ENCODE peak calls at places on chromosomes 7 and 10, in seven cellular contexts. W is HCT116, N is HepG2, Q is H1, F is SK-N-SH, P is GM12878, E is K562. X is an unnamed sample.

GRCh38 chr7:103540986-103541385 is 95.0 kb upstream of the SLC26A5 start:
- DNase-seq in W (no peak), N (no peak), Q (no peak), F (peak), P (no peak), E (no peak), X (no peak)

GRCh38 chr7:139139150-139139549 is 29.6 kb upstream of the ZC3HAV1 start:
- DNase-seq in W (no peak), N (no peak), Q (no peak), F (no peak), P (no peak), E (no peak), X (no peak)

GRCh38 chr10:119543814-119544642 is 1.5 kb upstream of the RGS10 start:
- DNase-seq in W (no peak), N (no peak), Q (peak), F (no peak), P (no peak), E (no peak), X (no peak)

GRCh38 chr7:13240349-13240748 is 552.9 kb downstream of the ARL4A start:
- DNase-seq in W (peak), N (no peak), Q (no peak), F (no peak), P (no peak), E (no peak), X (no peak)

GRCh38 chr10:15370212-15370740 is 813 bp downstream of the FAM171A1 start:
- DNase-seq in W (no peak), N (no peak), Q (peak), F (peak), P (no peak), E (peak), X (no peak)

GRCh38 chr7:128200376-128200775 is 40.7 kb upstream of the LEP start:
- DNase-seq in W (no peak), N (no peak), Q (no peak), F (no peak), P (no peak), E (no peak), X (no peak)

GRCh38 chr7:102953421-102953820 is 40.6 kb downstream of the LRRC17 start:
- DNase-seq in W (no peak), N (no peak), Q (no peak), F (no peak), P (no peak), E (no peak), X (no peak)

GRCh38 chr7:644381-645305 is 81.9 kb upstream of the DNAAF5 start:
- DNase-seq in W (no peak), N (no peak), Q (no peak), F (no peak), P (no peak), E (no peak), X (no peak)

GRCh38 chr7:45937862-45938261 is 16.8 kb upstream of the IGFBP3 start:
- DNase-seq in W (no peak), N (no peak), Q (no peak), F (no peak), P (no peak), E (no peak), X (no peak)

GRCh38 chr7:45938626-45939302 is 17.7 kb upstream of the IGFBP3 start:
- DNase-seq in W (no peak), N (peak), Q (peak), F (no peak), P (no peak), E (peak), X (peak)

GRCh38 chr7:45940939-45941338 is 19.9 kb upstream of the IGFBP3 start:
- DNase-seq in W (no peak), N (no peak), Q (no peak), F (no peak), P (no peak), E (no peak), X (no peak)

GRCh38 chr7:45939574-45939973 is 18.5 kb upstream of the IGFBP3 start:
- DNase-seq in W (no peak), N (no peak), Q (no peak), F (no peak), P (no peak), E (no peak), X (no peak)

DNA sequence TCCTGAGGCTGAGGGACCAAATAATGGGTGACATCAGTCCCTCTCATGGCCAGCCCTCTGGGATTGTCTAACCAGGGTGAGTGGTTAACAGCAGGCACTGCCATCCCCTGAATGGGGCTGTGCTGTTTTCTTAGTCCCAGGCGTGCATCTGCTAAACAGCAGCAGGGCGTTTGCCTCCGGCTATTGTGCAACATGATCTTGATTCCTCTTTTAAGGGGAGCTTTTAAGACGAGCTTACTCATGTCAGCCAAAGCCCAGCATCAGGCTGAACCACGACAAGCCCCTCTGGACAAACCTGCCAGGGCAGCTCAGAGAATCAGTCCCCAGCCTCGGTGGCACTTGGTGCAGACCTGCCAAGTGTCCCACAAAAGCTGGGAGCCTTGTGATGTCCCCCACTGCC is 16.2 kb upstream of the IGFBP3 start:
- DNase-seq in W (no peak), N (no peak), Q (no peak), F (no peak), P (no peak), E (no peak), X (no peak)
- TF ChIP-seq JUND in W (no peak), N (no peak), Q (no peak), F (no peak), P (no peak), E (no peak), X (no peak)

GRCh38 chr7:92402920-92403759 is 44.1 kb upstream of the GATAD1 start:
- DNase-seq in W (no peak), N (no peak), Q (no peak), F (no peak), P (no peak), E (no peak), X (no peak)
- TF ChIP-seq JUND in W (no peak), N (no peak), Q (no peak), F (peak), P (no peak), E (no peak), X (no peak)

DNA sequence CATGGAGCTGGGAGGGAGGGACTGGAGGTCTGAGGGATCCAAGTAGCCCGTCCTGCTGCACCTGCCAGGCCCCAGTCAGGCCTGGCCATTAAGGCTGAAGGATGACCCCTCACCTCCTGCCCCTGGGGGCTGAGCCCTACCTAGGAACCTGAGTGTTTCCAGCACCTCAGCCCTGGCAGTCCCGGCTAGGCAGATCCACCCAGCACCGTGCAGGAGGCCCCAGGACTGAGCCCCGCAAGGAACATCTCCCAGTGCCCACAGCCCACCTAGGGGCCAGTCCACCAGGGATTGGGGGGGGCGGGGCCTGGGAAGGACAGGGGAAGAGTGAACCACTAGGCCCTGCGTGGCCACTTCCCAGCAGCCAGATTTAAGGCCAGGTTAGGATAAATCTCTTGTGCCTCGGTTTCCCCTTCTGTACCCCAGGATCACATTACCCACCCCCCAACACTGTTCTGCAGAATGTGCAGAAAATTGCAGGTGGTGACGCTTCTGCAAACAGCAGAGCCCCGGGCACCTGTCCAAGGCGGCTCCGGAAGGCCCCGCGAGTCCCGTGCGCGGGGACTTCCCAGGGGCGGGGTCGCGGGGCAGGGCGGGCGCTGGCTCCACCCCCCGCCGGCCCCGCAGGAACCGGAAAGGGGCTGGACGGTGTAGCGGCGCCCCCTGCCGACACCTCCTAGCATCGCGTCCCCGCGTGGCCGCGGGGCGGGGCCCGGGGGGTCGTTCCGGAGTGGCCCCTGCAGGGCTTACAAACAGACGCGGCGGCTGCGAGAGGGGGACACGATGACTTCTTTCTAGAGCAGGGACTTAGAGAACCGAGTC is 55.9 kb downstream of the PWWP2B start:
- DNase-seq in W (no peak), N (peak), Q (peak), F (peak), P (no peak), E (peak), X (peak)
- TF ChIP-seq JUND in W (no peak), N (no peak), Q (no peak), F (no peak), P (no peak), E (no peak), X (no peak)

GRCh38 chr10:78802866-78803265 is 265.9 kb upstream of the ZMIZ1 start:
- DNase-seq in W (no peak), N (no peak), Q (no peak), F (peak), P (no peak), E (no peak), X (peak)

GRCh38 chr10:78804356-78805032 is 264.3 kb upstream of the ZMIZ1 start:
- DNase-seq in W (no peak), N (no peak), Q (no peak), F (peak), P (no peak), E (no peak), X (no peak)

GRCh38 chr10:78802406-78802805 is 266.4 kb upstream of the ZMIZ1 start:
- DNase-seq in W (no peak), N (no peak), Q (no peak), F (no peak), P (no peak), E (no peak), X (no peak)

GRCh38 chr10:78805176-78805575 is 263.6 kb upstream of the ZMIZ1 start:
- DNase-seq in W (no peak), N (no peak), Q (no peak), F (peak), P (no peak), E (no peak), X (peak)

GRCh38 chr10:78803710-78804109 is 265.1 kb upstream of the ZMIZ1 start:
- DNase-seq in W (no peak), N (no peak), Q (no peak), F (no peak), P (no peak), E (no peak), X (no peak)
- TF ChIP-seq JUND in W (no peak), N (no peak), Q (no peak), F (no peak), P (no peak), E (no peak), X (no peak)

GRCh38 chr10:74917481-74918077 is 91.2 kb downstream of the KAT6B start:
- DNase-seq in W (peak), N (peak), Q (no peak), F (no peak), P (no peak), E (peak), X (no peak)
- TF ChIP-seq JUND in W (peak), N (no peak), Q (no peak), F (peak), P (no peak), E (no peak), X (no peak)

GRCh38 chr10:92641492-92641891 is 48.3 kb upstream of the HHEX start:
- DNase-seq in W (no peak), N (no peak), Q (no peak), F (no peak), P (no peak), E (no peak), X (no peak)
- TF ChIP-seq JUND in W (no peak), N (no peak), Q (no peak), F (no peak), P (no peak), E (no peak), X (no peak)

GRCh38 chr7:26658698-26659084 is 205.7 kb downstream of the SKAP2 start:
- DNase-seq in W (no peak), N (no peak), Q (no peak), F (no peak), P (no peak), E (no peak), X (no peak)
- TF ChIP-seq JUND in W (no peak), N (no peak), Q (no peak), F (no peak), P (no peak), E (no peak), X (peak)